ENCODE peak calls at places on chromosome 1, in ten cellular contexts. O is adrenal gland; Y is uterus; X is neural progenitor cell; T is stomach; E is hepatocyte; F is cardiac muscle cell; M is body of pancreas; D is CD8-positive, alpha-beta T cell; G is endodermal cell. L is an unnamed sample. For H3K36me3, the result is how much of the 10 kb centered on the place peaks cover.

GRCh38 chr1:223837687-223838086 is 8.1 kb downstream of the TP53BP2 start:
- DNase-seq in O (no peak), Y (no peak), X (no peak), T (no peak), E (no peak), F (peak), M (peak), D (no peak), G (peak), L (no peak)

GRCh38 chr1:221327954-221328353 is 413.9 kb downstream of the DUSP10 start:
- DNase-seq in O (no peak), Y (no peak), X (no peak), T (no peak), E (no peak), F (peak), M (no peak), D (no peak), G (no peak), L (no peak)

GRCh38 chr1:111990878-111991760 is 1.7 kb upstream of the KCND3 start:
- DNase-seq in O (peak), Y (peak), X (peak), T (peak), E (peak), F (peak), M (peak), D (no peak), G (peak), L (no peak)

GRCh38 chr1:25590096-25590824 is 26.3 kb upstream of the MAN1C1 start:
- DNase-seq in O (peak), Y (no peak), X (no peak), T (peak), E (peak), F (peak), M (no peak), D (no peak), G (no peak), L (no peak)

GRCh38 chr1:32992489-32993214 is 28.0 kb upstream of the RNF19B start:
- DNase-seq in O (peak), Y (peak), X (peak), T (peak), E (peak), F (peak), M (peak), D (no peak), G (peak), L (peak)

GRCh38 chr1:90919190-90919719 is 102.6 kb downstream of the ZNF644 start:
- DNase-seq in O (no peak), Y (no peak), X (peak), T (no peak), E (no peak), F (no peak), M (no peak), D (no peak), G (no peak), L (no peak)

GRCh38 chr1:49824261-49824660 is 199.5 kb downstream of the AGBL4 start:
- DNase-seq in O (no peak), Y (no peak), X (no peak), T (no peak), E (no peak), F (no peak), M (no peak), D (no peak), G (no peak), L (no peak)

GRCh38 chr1:102463328-102463727 is 466.6 kb upstream of the OLFM3 start:
- DNase-seq in O (no peak), Y (no peak), X (no peak), T (no peak), E (no peak), F (no peak), M (no peak), D (no peak), G (no peak), L (no peak)

GRCh38 chr1:94819584-94819944 is 593 bp upstream of the SLC44A3 start:
- DNase-seq in O (no peak), Y (no peak), X (no peak), T (no peak), E (no peak), F (no peak), M (no peak), D (no peak), G (no peak), L (no peak)
- H3K4me3 ChIP-seq in O (peak), Y (no peak), X (peak), T (peak), E (peak), F (peak), M (peak), D (no peak), G (peak), L (no peak)

DNA sequence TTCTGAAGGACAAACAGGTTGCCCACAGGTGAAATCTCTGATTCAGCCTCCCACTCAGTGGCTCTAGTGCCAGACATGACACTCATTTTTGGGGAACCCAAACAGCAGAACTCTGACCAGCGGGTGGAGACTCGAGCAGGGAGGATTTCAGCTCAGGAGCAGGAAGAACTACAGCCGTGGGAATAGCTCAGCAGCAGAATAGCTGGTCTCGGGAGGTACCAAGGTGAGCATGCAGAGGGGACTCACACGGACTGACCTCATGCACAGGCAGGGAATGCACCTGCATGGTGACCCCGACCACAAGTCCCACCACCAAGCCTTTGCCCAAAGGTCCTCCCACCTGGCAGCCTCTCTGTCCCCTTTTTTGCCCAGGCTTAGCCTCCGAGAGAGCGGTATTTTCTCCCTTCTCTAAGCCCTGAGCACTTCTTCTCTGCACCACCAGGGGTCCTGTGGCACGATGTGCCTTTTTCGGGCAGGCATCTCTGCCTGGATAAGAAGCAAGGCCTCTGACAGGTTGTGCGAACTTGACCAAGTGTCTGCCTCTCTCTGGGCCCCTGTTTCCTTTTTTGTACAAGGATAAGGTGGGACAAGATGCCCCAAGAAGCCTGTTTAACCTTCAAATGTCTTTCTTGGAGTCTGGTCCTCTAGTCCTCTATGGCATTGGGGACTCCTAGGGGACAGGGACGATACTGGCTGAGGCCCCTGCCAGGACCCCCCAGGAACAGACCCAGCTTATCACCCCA is 8.8 kb upstream of the FGR start:
- DNase-seq in O (peak), Y (no peak), X (peak), T (peak), E (peak), F (peak), M (peak), D (peak), G (peak), L (peak)
- TF ChIP-seq CTCF in O (peak), Y (peak), X (peak), T (peak), E (peak), F (peak), M (peak), D (peak), G (peak), L (peak)

GRCh38 chr1:18384059-18384458 is 96.7 kb upstream of the KLHDC7A start:
- DNase-seq in O (peak), Y (no peak), X (no peak), T (no peak), E (no peak), F (no peak), M (no peak), D (no peak), G (no peak), L (no peak)
- H3K36me3 ChIP-seq in O (under half), Y (under half), X (under half), T (under half), E (under half), F (under half), M (under half), D (under half), G (under half), L (under half)

DNA sequence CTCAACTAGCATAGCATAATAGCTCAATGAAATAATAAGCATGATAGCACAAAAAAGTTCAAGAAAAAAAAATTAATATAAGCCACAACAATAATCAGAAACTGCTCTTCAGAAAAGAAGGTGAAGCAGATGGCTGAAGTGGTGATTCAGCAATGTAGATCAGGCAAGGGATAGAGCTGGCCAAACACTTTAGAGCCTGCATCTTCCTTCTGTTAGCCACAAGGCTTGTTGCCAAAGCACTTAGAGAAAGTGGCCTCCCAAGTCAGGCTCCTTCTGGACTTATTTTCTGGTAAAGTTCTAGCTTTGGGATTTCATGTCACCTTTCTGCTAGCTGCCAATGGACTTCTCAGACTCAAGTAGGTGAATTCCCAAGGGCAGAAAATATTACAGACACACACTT is 60.3 kb upstream of the C1orf87 start:
- DNase-seq in O (no peak), Y (no peak), X (no peak), T (no peak), E (no peak), F (no peak), M (no peak), D (no peak), G (no peak), L (no peak)
- H3K4me3 ChIP-seq in O (no peak), Y (no peak), X (no peak), T (no peak), E (no peak), F (no peak), M (no peak), D (no peak), G (no peak), L (no peak)

GRCh38 chr1:53590581-53591515 is 131.6 kb downstream of the DMRTB1 start:
- DNase-seq in O (no peak), Y (peak), X (peak), T (peak), E (peak), F (no peak), M (no peak), D (no peak), G (peak), L (no peak)

GRCh38 chr1:53593758-53594380 is 134.7 kb downstream of the DMRTB1 start:
- DNase-seq in O (peak), Y (no peak), X (peak), T (peak), E (peak), F (peak), M (no peak), D (no peak), G (peak), L (no peak)

GRCh38 chr1:53591924-53592323 is 132.7 kb downstream of the DMRTB1 start:
- DNase-seq in O (no peak), Y (no peak), X (no peak), T (no peak), E (no peak), F (no peak), M (no peak), D (no peak), G (peak), L (no peak)

GRCh38 chr1:53592985-53593757 is 134.0 kb downstream of the DMRTB1 start:
- DNase-seq in O (no peak), Y (no peak), X (no peak), T (no peak), E (no peak), F (no peak), M (no peak), D (no peak), G (no peak), L (no peak)

DNA sequence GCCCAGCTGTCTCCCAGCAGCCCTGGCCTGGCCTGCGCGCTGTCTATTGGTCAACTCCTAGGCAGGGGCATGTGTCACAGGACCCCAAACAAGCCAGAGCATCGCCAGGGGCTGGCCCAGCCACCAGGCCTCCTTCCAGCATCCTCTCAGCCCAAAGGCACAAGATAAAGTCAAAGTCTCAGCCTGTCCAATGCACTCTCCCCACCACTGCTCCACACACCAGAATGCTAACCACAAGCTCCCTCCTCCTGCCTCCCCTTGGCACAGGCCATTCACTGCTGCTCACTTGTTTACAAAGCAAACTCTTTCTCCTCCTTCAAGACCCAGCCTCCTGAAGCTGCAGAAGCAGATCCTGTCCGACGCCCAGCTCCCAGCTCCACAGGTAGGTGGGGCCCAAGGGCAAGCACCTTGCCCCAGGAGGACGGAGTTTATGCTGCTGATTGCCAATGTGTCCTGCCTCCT is 133.4 kb downstream of the DMRTB1 start:
- DNase-seq in O (no peak), Y (peak), X (peak), T (peak), E (peak), F (no peak), M (no peak), D (no peak), G (peak), L (no peak)
- TF ChIP-seq CTCF in O (no peak), Y (no peak), X (no peak), T (no peak), E (peak), F (no peak), M (no peak), D (no peak), G (peak), L (peak)

DNA sequence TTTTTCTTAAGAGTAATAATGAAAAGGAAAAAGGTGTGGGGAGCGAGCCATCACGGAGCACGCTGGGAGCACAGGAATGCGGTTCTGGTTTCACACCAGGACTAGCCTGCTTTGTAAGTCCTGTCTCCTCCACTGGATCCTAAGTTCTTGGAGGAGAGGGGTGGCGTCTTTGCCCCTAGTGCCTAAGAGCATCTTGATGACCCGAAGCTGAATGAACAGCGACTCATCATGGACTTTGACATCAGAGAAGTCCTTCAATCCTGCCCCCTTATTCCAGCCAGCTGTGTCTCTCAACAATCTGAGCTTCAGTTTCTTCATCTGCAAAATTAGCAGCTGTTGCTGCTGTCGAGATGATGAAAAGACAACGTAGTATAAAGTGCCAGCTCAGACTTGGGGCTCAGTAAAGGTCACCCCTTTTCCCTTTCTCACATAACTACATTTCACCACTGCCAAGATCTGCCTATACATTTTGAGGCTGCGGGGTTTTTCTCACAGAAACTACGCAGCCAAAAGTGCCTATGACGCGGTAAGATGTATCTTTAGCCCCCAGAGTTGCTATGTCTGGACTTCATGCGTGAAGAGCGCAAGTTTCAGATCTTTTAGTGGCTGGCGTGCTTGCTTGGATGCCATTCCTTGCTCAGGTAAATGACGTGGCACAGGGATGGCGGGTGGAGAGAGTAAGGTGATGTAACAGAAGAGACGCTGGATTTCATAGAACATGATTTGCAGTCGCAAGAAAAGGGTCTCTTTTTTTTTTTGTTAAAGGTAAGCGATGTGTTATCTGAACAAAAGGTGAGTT is 4.9 kb upstream of the PRDM2 start:
- DNase-seq in O (no peak), Y (no peak), X (no peak), T (no peak), E (no peak), F (no peak), M (no peak), D (no peak), G (no peak), L (no peak)
- H3K36me3 ChIP-seq in O (under half), Y (under half), X (under half), T (under half), E (under half), F (under half), M (under half), D (under half), G (under half), L (under half)

DNA sequence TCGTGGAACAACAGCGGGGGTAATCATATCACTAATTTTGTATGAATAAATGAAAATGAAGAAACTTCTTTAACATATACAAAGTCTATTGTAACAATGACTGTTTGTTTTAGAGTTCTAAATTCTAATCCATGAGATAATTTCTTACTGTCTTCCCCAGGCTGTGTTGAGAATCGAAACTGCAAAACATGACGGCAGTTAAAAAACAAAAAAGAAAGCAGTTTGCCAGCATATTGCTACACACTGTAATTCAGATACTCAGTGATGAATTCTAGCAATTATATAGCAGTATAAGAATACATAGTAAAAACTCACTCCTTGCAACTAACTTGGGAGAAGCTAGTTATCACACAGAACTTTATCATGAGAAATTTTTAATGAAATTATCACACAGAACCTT is 22.1 kb downstream of the INSL5 start:
- DNase-seq in O (no peak), Y (no peak), X (no peak), T (no peak), E (no peak), F (no peak), M (no peak), D (no peak), G (no peak), L (no peak)
- H3K4me3 ChIP-seq in O (no peak), Y (no peak), X (no peak), T (no peak), E (no peak), F (no peak), M (no peak), D (no peak), G (no peak), L (no peak)

GRCh38 chr1:56478734-56479133 is 100.6 kb downstream of the PLPP3 start:
- DNase-seq in O (no peak), Y (no peak), X (no peak), T (no peak), E (no peak), F (no peak), M (no peak), D (no peak), G (no peak), L (no peak)
- TF ChIP-seq CTCF in O (no peak), Y (no peak), X (no peak), T (no peak), E (no peak), F (no peak), M (no peak), D (no peak), G (no peak), L (no peak)

GRCh38 chr1:212381509-212381908 is 33.2 kb downstream of the PACC1 start:
- DNase-seq in O (no peak), Y (no peak), X (no peak), T (no peak), E (no peak), F (no peak), M (no peak), D (no peak), G (no peak), L (no peak)
- H3K36me3 ChIP-seq in O (under half), Y (under half), X (under half), T (half or more), E (under half), F (under half), M (under half), D (under half), G (half or more), L (under half)